ENCODE peak calls at places on chromosome 18, in seven cellular contexts. One of them, this sample, is unnamed.

GRCh38 chr18:58348517-58348916 is 280.4 kb downstream of the ALPK2 start:
- DNase-seq in cardiac septum: no peak
- DNase-seq in endothelial cell of umbilical vein: no peak
- DNase-seq in NCI-H2081: no peak
- DNase-seq in NCI-H774: no peak
- DNase-seq in left cardiac atrium: no peak
- DNase-seq in CD4-positive, alpha-beta memory T cell: no peak
- DNase-seq in this sample: no peak

GRCh38 chr18:35661483-35662146 is 80.1 kb downstream of the GALNT1 start:
- DNase-seq in cardiac septum: no peak
- DNase-seq in endothelial cell of umbilical vein: peak
- DNase-seq in NCI-H2081: no peak
- DNase-seq in NCI-H774: no peak
- DNase-seq in left cardiac atrium: no peak
- DNase-seq in CD4-positive, alpha-beta memory T cell: no peak
- DNase-seq in this sample: no peak

GRCh38 chr18:54909538-54909937 is 49.7 kb downstream of the CCDC68 start:
- DNase-seq in cardiac septum: no peak
- DNase-seq in endothelial cell of umbilical vein: no peak
- DNase-seq in NCI-H2081: no peak
- DNase-seq in NCI-H774: no peak
- DNase-seq in left cardiac atrium: no peak
- DNase-seq in CD4-positive, alpha-beta memory T cell: no peak
- DNase-seq in this sample: peak

GRCh38 chr18:77208969-77209368 is 40.7 kb upstream of the GALR1 start:
- DNase-seq in cardiac septum: no peak
- DNase-seq in endothelial cell of umbilical vein: peak
- DNase-seq in NCI-H2081: no peak
- DNase-seq in NCI-H774: no peak
- DNase-seq in left cardiac atrium: peak
- DNase-seq in CD4-positive, alpha-beta memory T cell: peak
- DNase-seq in this sample: peak

GRCh38 chr18:44655435-44655834 is 25.3 kb upstream of the SETBP1 start:
- DNase-seq in cardiac septum: no peak
- DNase-seq in endothelial cell of umbilical vein: no peak
- DNase-seq in NCI-H2081: no peak
- DNase-seq in NCI-H774: no peak
- DNase-seq in left cardiac atrium: no peak
- DNase-seq in CD4-positive, alpha-beta memory T cell: no peak
- DNase-seq in this sample: no peak

GRCh38 chr18:3048820-3049349 is 35.9 kb upstream of the LPIN2 start:
- DNase-seq in cardiac septum: no peak
- DNase-seq in endothelial cell of umbilical vein: no peak
- DNase-seq in NCI-H2081: no peak
- DNase-seq in NCI-H774: no peak
- DNase-seq in left cardiac atrium: no peak
- DNase-seq in CD4-positive, alpha-beta memory T cell: no peak
- DNase-seq in this sample: no peak

GRCh38 chr18:49476664-49477411 is 10.2 kb downstream of the C18orf32 start:
- DNase-seq in cardiac septum: no peak
- DNase-seq in endothelial cell of umbilical vein: peak
- DNase-seq in NCI-H2081: no peak
- DNase-seq in NCI-H774: no peak
- DNase-seq in left cardiac atrium: peak
- DNase-seq in CD4-positive, alpha-beta memory T cell: no peak
- DNase-seq in this sample: no peak

GRCh38 chr18:79522451-79523220 is 126.9 kb downstream of the NFATC1 start:
- DNase-seq in cardiac septum: peak
- DNase-seq in endothelial cell of umbilical vein: no peak
- DNase-seq in NCI-H2081: no peak
- DNase-seq in NCI-H774: no peak
- DNase-seq in left cardiac atrium: no peak
- DNase-seq in CD4-positive, alpha-beta memory T cell: peak
- DNase-seq in this sample: no peak

GRCh38 chr18:13247506-13247905 is 28.9 kb downstream of the LDLRAD4 start:
- DNase-seq in cardiac septum: peak
- DNase-seq in endothelial cell of umbilical vein: no peak
- DNase-seq in NCI-H2081: no peak
- DNase-seq in NCI-H774: no peak
- DNase-seq in left cardiac atrium: no peak
- DNase-seq in CD4-positive, alpha-beta memory T cell: no peak
- DNase-seq in this sample: no peak

GRCh38 chr18:7812431-7813063 is 245.4 kb downstream of the PTPRM start:
- DNase-seq in cardiac septum: no peak
- DNase-seq in endothelial cell of umbilical vein: no peak
- DNase-seq in NCI-H2081: no peak
- DNase-seq in NCI-H774: no peak
- DNase-seq in left cardiac atrium: no peak
- DNase-seq in CD4-positive, alpha-beta memory T cell: no peak
- DNase-seq in this sample: no peak

GRCh38 chr18:67519582-67519981 is 3.1 kb upstream of the DSEL start:
- DNase-seq in cardiac septum: no peak
- DNase-seq in endothelial cell of umbilical vein: no peak
- DNase-seq in NCI-H2081: no peak
- DNase-seq in NCI-H774: no peak
- DNase-seq in left cardiac atrium: no peak
- DNase-seq in CD4-positive, alpha-beta memory T cell: no peak
- DNase-seq in this sample: no peak

GRCh38 chr18:37420315-37420880 is 145.2 kb downstream of the CELF4 start:
- DNase-seq in cardiac septum: no peak
- DNase-seq in endothelial cell of umbilical vein: no peak
- DNase-seq in NCI-H2081: no peak
- DNase-seq in NCI-H774: no peak
- DNase-seq in left cardiac atrium: no peak
- DNase-seq in CD4-positive, alpha-beta memory T cell: no peak
- DNase-seq in this sample: no peak

GRCh38 chr18:9321017-9321452 is 13.5 kb upstream of the TWSG1 start:
- DNase-seq in cardiac septum: no peak
- DNase-seq in endothelial cell of umbilical vein: peak
- DNase-seq in NCI-H2081: no peak
- DNase-seq in NCI-H774: no peak
- DNase-seq in left cardiac atrium: no peak
- DNase-seq in CD4-positive, alpha-beta memory T cell: no peak
- DNase-seq in this sample: no peak

GRCh38 chr18:32277492-32277988 is 87.7 kb downstream of the MEP1B start:
- DNase-seq in cardiac septum: no peak
- DNase-seq in endothelial cell of umbilical vein: no peak
- DNase-seq in NCI-H2081: no peak
- DNase-seq in NCI-H774: no peak
- DNase-seq in left cardiac atrium: no peak
- DNase-seq in CD4-positive, alpha-beta memory T cell: no peak
- DNase-seq in this sample: no peak

GRCh38 chr18:77107218-77107815 is 25.3 kb downstream of the MBP start:
- DNase-seq in cardiac septum: no peak
- DNase-seq in endothelial cell of umbilical vein: no peak
- DNase-seq in NCI-H2081: no peak
- DNase-seq in NCI-H774: no peak
- DNase-seq in left cardiac atrium: no peak
- DNase-seq in CD4-positive, alpha-beta memory T cell: no peak
- DNase-seq in this sample: no peak

GRCh38 chr18:69490813-69491212 is 90.1 kb downstream of the DOK6 start:
- DNase-seq in cardiac septum: no peak
- DNase-seq in endothelial cell of umbilical vein: peak
- DNase-seq in NCI-H2081: no peak
- DNase-seq in NCI-H774: no peak
- DNase-seq in left cardiac atrium: no peak
- DNase-seq in CD4-positive, alpha-beta memory T cell: no peak
- DNase-seq in this sample: no peak

GRCh38 chr18:53457068-53457467 is 767.4 kb downstream of the MBD2 start:
- DNase-seq in cardiac septum: no peak
- DNase-seq in endothelial cell of umbilical vein: no peak
- DNase-seq in NCI-H2081: no peak
- DNase-seq in NCI-H774: no peak
- DNase-seq in left cardiac atrium: no peak
- DNase-seq in CD4-positive, alpha-beta memory T cell: no peak
- DNase-seq in this sample: no peak

GRCh38 chr18:11884396-11885030 is 23.6 kb downstream of the MPPE1 start:
- DNase-seq in cardiac septum: no peak
- DNase-seq in endothelial cell of umbilical vein: no peak
- DNase-seq in NCI-H2081: no peak
- DNase-seq in NCI-H774: no peak
- DNase-seq in left cardiac atrium: no peak
- DNase-seq in CD4-positive, alpha-beta memory T cell: no peak
- DNase-seq in this sample: no peak

GRCh38 chr18:26207937-26208336 is 18.3 kb upstream of the TAF4B start:
- DNase-seq in cardiac septum: no peak
- DNase-seq in endothelial cell of umbilical vein: no peak
- DNase-seq in NCI-H2081: no peak
- DNase-seq in NCI-H774: no peak
- DNase-seq in left cardiac atrium: no peak
- DNase-seq in CD4-positive, alpha-beta memory T cell: no peak
- DNase-seq in this sample: no peak

GRCh38 chr18:46250084-46250811 is 146.1 kb downstream of the HAUS1 start:
- DNase-seq in cardiac septum: no peak
- DNase-seq in endothelial cell of umbilical vein: peak
- DNase-seq in NCI-H2081: no peak
- DNase-seq in NCI-H774: peak
- DNase-seq in left cardiac atrium: no peak
- DNase-seq in CD4-positive, alpha-beta memory T cell: peak
- DNase-seq in this sample: peak

GRCh38 chr18:64019922-64020756 is 50.3 kb downstream of the SERPINB8 start:
- DNase-seq in cardiac septum: no peak
- DNase-seq in endothelial cell of umbilical vein: no peak
- DNase-seq in NCI-H2081: no peak
- DNase-seq in NCI-H774: no peak
- DNase-seq in left cardiac atrium: no peak
- DNase-seq in CD4-positive, alpha-beta memory T cell: no peak
- DNase-seq in this sample: no peak

GRCh38 chr18:53991202-53991601 is 233.3 kb downstream of the MBD2 start:
- DNase-seq in cardiac septum: no peak
- DNase-seq in endothelial cell of umbilical vein: no peak
- DNase-seq in NCI-H2081: no peak
- DNase-seq in NCI-H774: no peak
- DNase-seq in left cardiac atrium: no peak
- DNase-seq in CD4-positive, alpha-beta memory T cell: no peak
- DNase-seq in this sample: no peak

This sample was measured in pancreas.